ENCODE peak calls at places on chromosomes 5 and 9, in four cellular contexts. I is lower lobe of right lung, Q is left ventricle myocardium inferior, R is sigmoid colon. T is an unnamed sample. For H3K4me1, the result is how much of the 10 kb centered on the place peaks cover.

GRCh38 chr9:129547063-129547462 is 73.8 kb downstream of the C9orf50 start:
- DNase-seq in I (no peak), Q (no peak), R (peak), T (no peak)

GRCh38 chr9:129860653-129861446 is 25.6 kb downstream of the USP20 start:
- DNase-seq in I (no peak), Q (no peak), R (no peak), T (no peak)

GRCh38 chr9:100322954-100323536 is 29.7 kb downstream of the TEX10 start:
- DNase-seq in I (no peak), Q (no peak), R (no peak), T (peak)

GRCh38 chr5:120954255-120954654 is 490.2 kb downstream of the PRR16 start:
- DNase-seq in I (no peak), Q (no peak), R (no peak), T (no peak)

GRCh38 chr5:73030995-73031394 is 75.2 kb downstream of the FCHO2 start:
- DNase-seq in I (no peak), Q (no peak), R (no peak), T (no peak)

GRCh38 chr5:123429993-123430392 is 6.8 kb upstream of the CEP120 start:
- DNase-seq in I (no peak), Q (no peak), R (no peak), T (peak)

GRCh38 chr5:114363837-114364236 is 2.0 kb downstream of the KCNN2 start:
- DNase-seq in I (no peak), Q (no peak), R (no peak), T (peak)

GRCh38 chr9:132187006-132187760 is 25.3 kb downstream of the NTNG2 start:
- DNase-seq in I (no peak), Q (no peak), R (no peak), T (no peak)

GRCh38 chr5:41776435-41776834 is 93.8 kb downstream of the OXCT1 start:
- DNase-seq in I (no peak), Q (no peak), R (no peak), T (no peak)

GRCh38 chr9:13377286-13377925 is 97.9 kb upstream of the MPDZ start:
- DNase-seq in I (no peak), Q (no peak), R (no peak), T (no peak)

GRCh38 chr5:113513384-113514262 is at the start of gene YTHDC2:
- DNase-seq in I (peak), Q (peak), R (peak), T (peak)

GRCh38 chr9:80410106-80410505 is 838.3 kb downstream of the TLE4 start:
- DNase-seq in I (no peak), Q (no peak), R (peak), T (no peak)

GRCh38 chr5:132102101-132102701 is 28.6 kb downstream of the CSF2 start:
- DNase-seq in I (no peak), Q (no peak), R (no peak), T (no peak)

GRCh38 chr5:59559847-59560246 is 333.7 kb downstream of the PDE4D start:
- DNase-seq in I (no peak), Q (no peak), R (no peak), T (no peak)

GRCh38 chr9:32345243-32345642 is 39.2 kb upstream of the ACO1 start:
- DNase-seq in I (no peak), Q (no peak), R (no peak), T (no peak)

GRCh38 chr9:91231619-91232018 is 130.1 kb downstream of the AUH start:
- DNase-seq in I (no peak), Q (no peak), R (no peak), T (no peak)

GRCh38 chr9:91781906-91782305 is 168.1 kb downstream of the ROR2 start:
- DNase-seq in I (no peak), Q (no peak), R (peak), T (no peak)

GRCh38 chr9:110427497-110428104 is 89.9 kb upstream of the TXNDC8 start:
- DNase-seq in I (peak), Q (peak), R (no peak), T (peak)

GRCh38 chr9:84397151-84397728 is 56.7 kb upstream of the SLC28A3 start:
- DNase-seq in I (no peak), Q (peak), R (peak), T (peak)

GRCh38 chr9:130101963-130102362 is 48.3 kb downstream of the GPR107 start:
- DNase-seq in I (peak), Q (no peak), R (peak), T (no peak)

GRCh38 chr9:115117999-115118470 is at the start of gene TNC:
- DNase-seq in I (peak), Q (peak), R (peak), T (peak)

GRCh38 chr5:60205071-60205470 is 311.5 kb upstream of the PDE4D start:
- DNase-seq in I (no peak), Q (no peak), R (no peak), T (no peak)

GRCh38 chr5:178460598-178461425 is 129.4 kb downstream of the COL23A1 start:
- DNase-seq in I (peak), Q (peak), R (no peak), T (peak)

GRCh38 chr9:115202960-115203751 is 85.2 kb upstream of the TNC start:
- DNase-seq in I (no peak), Q (peak), R (peak), T (no peak)

GRCh38 chr9:121651295-121652036 is at the start of gene DAB2IP:
- DNase-seq in I (no peak), Q (peak), R (peak), T (peak)

GRCh38 chr9:13769641-13770040 is 490.1 kb upstream of the MPDZ start:
- DNase-seq in I (no peak), Q (no peak), R (no peak), T (no peak)

GRCh38 chr9:121577201-121577600 is 74.2 kb upstream of the DAB2IP start:
- DNase-seq in I (no peak), Q (peak), R (peak), T (no peak)

GRCh38 chr5:181186902-181187499 is 18.0 kb downstream of the TRIM7 start:
- DNase-seq in I (peak), Q (no peak), R (no peak), T (no peak)

GRCh38 chr5:91361055-91361701 is 21.9 kb downstream of the ARRDC3 start:
- DNase-seq in I (no peak), Q (no peak), R (no peak), T (no peak)
- H3K4me1 ChIP-seq in I (under half), Q (under half), R (under half), T (under half)

DNA sequence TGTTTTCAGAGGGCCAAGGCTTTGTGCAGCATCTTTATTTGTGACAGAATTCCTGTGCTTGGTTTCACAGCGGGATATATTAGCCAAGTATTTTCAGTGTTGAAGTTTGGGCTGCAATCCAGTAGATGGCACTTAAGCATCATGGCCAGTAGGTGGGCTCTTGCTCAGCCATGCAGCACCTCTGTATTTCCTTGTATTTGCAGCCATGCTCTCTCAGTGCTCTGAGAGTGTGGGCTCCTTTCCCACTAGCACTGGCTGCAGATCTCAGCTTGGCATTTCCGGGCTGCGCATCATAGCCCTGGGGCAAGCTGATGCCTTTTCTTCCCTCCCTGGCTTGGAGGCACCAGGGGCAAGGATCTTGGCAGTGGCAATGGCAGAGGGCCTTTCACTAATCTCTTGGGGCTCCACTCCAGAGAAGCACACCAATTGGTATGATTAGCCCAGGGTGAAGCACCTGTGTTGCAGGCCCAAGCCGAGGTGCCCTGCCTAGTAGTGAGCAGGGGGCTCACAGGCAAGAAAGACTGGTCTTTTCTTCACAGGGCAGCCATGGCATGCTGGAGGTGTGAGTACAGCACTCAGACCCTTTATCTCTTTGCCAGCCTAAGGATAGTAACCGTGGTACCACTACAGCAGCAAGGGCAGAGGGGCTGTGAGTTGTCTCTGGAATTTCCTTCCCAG is 48.3 kb downstream of the SLCO6A1 start:
- DNase-seq in I (no peak), Q (no peak), R (peak), T (no peak)
- TF ChIP-seq CTCF in I (no peak), Q (no peak), R (no peak), T (no peak)

GRCh38 chr5:160693831-160694473 is 158.1 kb downstream of the ATP10B start:
- DNase-seq in I (no peak), Q (no peak), R (no peak), T (no peak)
- H3K27ac ChIP-seq in I (no peak), Q (no peak), R (no peak), T (no peak)

GRCh38 chr5:137731201-137731600 is 4.7 kb downstream of the KLHL3 start:
- DNase-seq in I (no peak), Q (no peak), R (no peak), T (no peak)
- H3K4me1 ChIP-seq in I (under half), Q (under half), R (under half), T (under half)

GRCh38 chr5:36337592-36337991 is 35.9 kb upstream of the RANBP3L start:
- DNase-seq in I (no peak), Q (no peak), R (no peak), T (no peak)

DNA sequence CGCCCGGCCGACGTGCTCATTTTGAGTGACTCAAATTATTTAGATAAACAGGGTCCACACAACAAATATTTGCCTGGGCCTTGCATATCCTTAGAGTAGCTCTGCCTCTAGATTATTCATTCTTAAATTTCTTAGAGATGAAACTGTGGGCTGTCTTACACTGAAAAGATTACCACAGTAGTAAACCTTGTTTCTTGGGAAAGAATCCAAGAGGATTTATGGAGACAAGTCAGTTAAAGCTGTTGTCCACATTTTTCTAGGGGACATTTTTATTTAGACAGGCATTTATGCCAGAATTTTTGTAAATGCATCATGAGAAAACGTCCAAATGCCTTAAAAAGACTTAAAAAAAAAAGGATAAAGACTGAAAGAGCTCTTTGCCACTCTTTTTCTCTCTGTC is 32.6 kb upstream of the RANBP3L start:
- DNase-seq in I (no peak), Q (no peak), R (no peak), T (no peak)
- TF ChIP-seq CTCF in I (no peak), Q (no peak), R (no peak), T (no peak)

DNA sequence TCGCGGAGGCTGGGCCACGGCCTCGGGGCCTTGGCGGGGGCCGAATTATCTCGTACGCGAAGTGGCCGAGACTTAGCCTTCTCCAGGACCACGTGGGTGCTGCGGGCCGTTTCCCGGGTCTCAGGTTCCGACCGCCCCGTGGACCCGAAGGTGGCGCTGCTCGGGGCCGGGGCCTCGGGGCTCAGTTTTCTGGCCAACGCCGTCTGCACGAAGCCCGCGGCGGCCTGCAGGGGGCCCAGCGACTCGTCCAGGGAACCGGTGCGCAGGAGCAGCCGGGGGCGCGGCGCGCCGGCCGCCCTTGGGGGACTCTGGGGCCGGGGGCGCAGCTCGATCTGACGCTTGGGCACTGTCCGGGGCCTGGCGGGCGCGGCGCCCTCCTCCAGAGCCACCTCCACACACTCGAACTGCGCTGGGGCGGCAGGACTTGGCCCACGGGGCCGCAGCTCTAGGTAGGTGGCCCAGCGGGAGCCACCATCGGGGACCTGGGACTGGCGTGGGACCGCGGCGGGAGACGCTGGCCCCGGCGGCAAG is 716 bp downstream of the PROB1 start:
- DNase-seq in I (no peak), Q (peak), R (no peak), T (no peak)
- H3K27ac ChIP-seq in I (peak), Q (peak), R (no peak), T (no peak)

GRCh38 chr5:159441441-159441840 is 111.2 kb upstream of the IL12B start:
- DNase-seq in I (no peak), Q (peak), R (no peak), T (no peak)

GRCh38 chr5:159440948-159441347 is 110.7 kb upstream of the IL12B start:
- DNase-seq in I (no peak), Q (no peak), R (no peak), T (no peak)

GRCh38 chr5:159442210-159442850 is 112.0 kb upstream of the IL12B start:
- DNase-seq in I (peak), Q (peak), R (peak), T (no peak)

GRCh38 chr5:159440235-159440634 is 109.9 kb upstream of the IL12B start:
- DNase-seq in I (no peak), Q (no peak), R (no peak), T (no peak)

DNA sequence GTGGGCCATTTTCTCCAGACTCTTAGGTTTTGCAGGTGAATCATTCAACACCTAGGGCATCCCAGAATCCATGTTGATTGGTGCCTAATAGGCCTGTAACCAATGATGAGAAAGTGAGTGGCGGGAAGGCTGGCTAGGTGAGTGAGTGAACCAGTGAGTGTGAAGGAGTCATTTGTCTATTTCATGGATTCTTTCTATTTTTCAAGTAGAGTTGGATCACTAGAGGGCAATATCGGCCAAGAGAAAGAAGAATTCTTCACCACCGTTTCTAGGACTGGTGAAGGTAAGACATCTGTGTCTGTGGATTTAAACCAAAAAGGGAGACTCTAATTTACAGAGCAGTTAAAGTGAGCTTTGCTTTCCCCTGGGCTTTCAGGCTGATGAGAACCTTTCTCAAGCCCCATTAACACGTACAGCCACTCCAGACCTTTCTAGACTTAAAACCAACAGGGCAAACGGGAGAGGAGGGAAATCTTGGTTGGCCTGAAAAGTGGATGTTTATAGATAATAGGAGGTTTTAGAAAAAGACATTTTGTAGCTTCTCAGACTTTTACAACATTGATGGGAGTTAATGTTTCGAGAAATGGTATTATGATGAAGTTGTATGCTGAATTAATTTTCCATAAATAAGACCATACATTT is 114.3 kb upstream of the IL12B start:
- DNase-seq in I (no peak), Q (no peak), R (no peak), T (no peak)
- H3K4me1 ChIP-seq in I (under half), Q (under half), R (under half), T (under half)

DNA sequence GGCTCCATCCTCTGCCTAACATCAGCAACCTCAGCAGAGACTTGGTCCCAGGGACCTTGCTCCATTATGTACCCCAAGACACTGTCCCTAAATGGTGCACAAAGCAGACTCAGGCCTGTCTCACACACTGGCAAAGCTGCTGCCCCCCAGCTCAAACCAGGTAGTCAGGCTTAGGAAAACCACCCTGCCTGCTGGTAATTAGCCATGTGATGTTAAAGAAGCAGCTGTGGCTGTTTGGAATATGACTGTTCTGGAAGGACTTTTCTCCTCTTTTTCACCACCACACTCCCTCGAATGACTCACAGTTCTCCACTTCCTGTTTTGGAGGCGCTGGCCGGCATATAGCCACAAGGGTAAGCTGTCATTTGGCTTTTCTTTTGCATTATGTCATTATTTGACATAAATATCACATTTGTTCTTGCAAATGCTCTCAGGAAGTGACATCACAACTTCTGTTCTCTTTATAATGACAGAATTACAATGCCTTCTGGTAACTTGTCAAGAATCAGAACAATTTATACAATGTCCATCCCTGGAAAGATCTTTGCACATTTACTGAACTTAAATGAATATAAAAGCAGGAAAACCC is 113.9 kb downstream of the SUSD1 start:
- DNase-seq in I (peak), Q (peak), R (peak), T (no peak)
- TF ChIP-seq CTCF in I (no peak), Q (no peak), R (no peak), T (no peak)